ENCODE peak calls at places on chromosomes 11 and 22, in six cellular contexts. R, E, F, L, H and V are unnamed samples.

GRCh38 chr11:109197656-109198055 is 224.3 kb upstream of the C11orf87 start:
- DNase-seq in F (no peak), E (no peak), R (no peak), L (no peak), H (no peak), V (no peak)

GRCh38 chr11:75656044-75656726 is 12.7 kb downstream of the MAP6 start:
- DNase-seq in L (no peak), R (no peak), E (no peak), H (no peak), F (no peak), V (no peak)

GRCh38 chr11:45318516-45318915 is 32.4 kb upstream of the SYT13 start:
- DNase-seq in H (no peak), E (no peak), R (no peak), L (no peak), F (no peak), V (no peak)

GRCh38 chr11:8959546-8960166 is 4.6 kb downstream of the TMEM9B start:
- DNase-seq in R (peak; percentile 29), H (no peak), F (no peak), L (no peak), E (peak; percentile 77), V (peak; percentile 85)

GRCh38 chr22:31861226-31861840 is 83.0 kb upstream of the YWHAH start:
- DNase-seq in E (no peak), H (no peak), L (no peak), R (no peak), F (no peak), V (no peak)

GRCh38 chr11:61698173-61698965 is 18.2 kb downstream of the DAGLA start:
- DNase-seq in L (no peak), R (no peak), H (no peak), F (no peak), E (no peak), V (no peak)

GRCh38 chr11:82792319-82792718 is 58.7 kb upstream of the FAM181B start:
- DNase-seq in F (no peak), E (no peak), H (no peak), R (no peak), L (no peak), V (no peak)

GRCh38 chr11:117664897-117665296 is 132.1 kb downstream of the DSCAML1 start:
- DNase-seq in E (no peak), L (no peak), F (no peak), H (no peak), R (no peak), V (no peak)

GRCh38 chr11:12377824-12378593 is 638 bp downstream of the PARVA start:
- DNase-seq in E (no peak), R (peak; percentile 66), F (peak; percentile 94), H (peak; percentile 88), L (no peak), V (peak; percentile 38)

GRCh38 chr11:1929621-1930447 is 10.3 kb downstream of the TNNT3 start:
- DNase-seq in R (no peak), H (no peak), E (no peak), F (peak; percentile 76), L (no peak), V (no peak)

GRCh38 chr11:46064221-46064620 is 57.0 kb downstream of the PHF21A start:
- DNase-seq in F (no peak), H (no peak), R (no peak), L (no peak), E (no peak), V (no peak)

GRCh38 chr11:66410191-66410590 is 10.6 kb upstream of the NPAS4 start:
- DNase-seq in E (no peak), H (no peak), L (no peak), F (no peak), R (no peak), V (no peak)